ENCODE peak calls at places on chromosomes 5 and 9, in eight cellular contexts. V, C, Y, J, I, S, R and A are unnamed samples.

GRCh38 chr9:17229945-17230560 is 95.2 kb downstream of the CNTLN start:
- DNase-seq in V (no peak), C (no peak), Y (no peak), J (no peak), I (no peak), S (no peak), R (no peak), A (no peak)

GRCh38 chr5:137758719-137759312 is 4.7 kb upstream of the HNRNPA0 start:
- DNase-seq in V (no peak), C (no peak), Y (peak; percentile 89), J (no peak), I (no peak), S (peak; percentile 35), R (no peak), A (no peak)

GRCh38 chr5:177035982-177036381 is 13.5 kb downstream of the ZNF346 start:
- DNase-seq in V (no peak), C (no peak), Y (peak; percentile 34), J (no peak), I (peak; percentile 47), S (peak; percentile 52), R (no peak), A (no peak)

GRCh38 chr5:141669519-141669918 is 12.5 kb downstream of the ARAP3 start:
- DNase-seq in V (no peak), C (no peak), Y (no peak), J (no peak), I (no peak), S (no peak), R (no peak), A (no peak)

GRCh38 chr9:104313396-104314110 is 190.5 kb upstream of the OR13F1 start:
- DNase-seq in V (no peak), C (no peak), Y (no peak), J (no peak), I (no peak), S (no peak), R (no peak), A (no peak)

GRCh38 chr9:137694962-137695875 is 76.4 kb downstream of the EHMT1 start:
- DNase-seq in V (no peak), C (no peak), Y (no peak), J (no peak), I (peak; percentile 86), S (peak; percentile 72), R (no peak), A (peak; percentile 51)

GRCh38 chr9:83538172-83538889 is at the start of gene FRMD3:
- DNase-seq in V (no peak), C (no peak), Y (peak; percentile 45), J (peak; percentile 43), I (peak; percentile 82), S (peak; percentile 90), R (peak; percentile 90), A (peak; percentile 78)

GRCh38 chr5:172795401-172795977 is 24.5 kb upstream of the DUSP1 start:
- DNase-seq in V (no peak), C (no peak), Y (no peak), J (no peak), I (no peak), S (peak; percentile 100), R (peak; percentile 98), A (no peak)

GRCh38 chr5:963673-964531 is 44.7 kb upstream of the NKD2 start:
- DNase-seq in V (no peak), C (peak; percentile 3), Y (peak; percentile 80), J (no peak), I (no peak), S (peak; percentile 77), R (no peak), A (no peak)

GRCh38 chr9:22119537-22120167 is 110.5 kb upstream of the CDKN2B start:
- DNase-seq in V (no peak), C (no peak), Y (peak; percentile 38), J (no peak), I (no peak), S (peak; percentile 69), R (no peak), A (no peak)

GRCh38 chr5:181188700-181189362 is 16.2 kb downstream of the TRIM7 start:
- DNase-seq in V (peak; percentile 57), C (no peak), Y (peak; percentile 89), J (peak; percentile 71), I (peak; percentile 96), S (peak; percentile 82), R (peak; percentile 92), A (peak; percentile 71)

GRCh38 chr5:179241764-179242370 is 103.4 kb downstream of the ADAMTS2 start:
- DNase-seq in V (no peak), C (no peak), Y (no peak), J (no peak), I (no peak), S (no peak), R (peak; percentile 32), A (no peak)

GRCh38 chr5:110377411-110378392 is 348.8 kb downstream of the TMEM232 start:
- DNase-seq in V (no peak), C (peak; percentile 86), Y (no peak), J (no peak), I (no peak), S (peak; percentile 75), R (no peak), A (no peak)

GRCh38 chr9:32550046-32550608 is 2.0 kb upstream of the SMIM27 start:
- DNase-seq in V (no peak), C (no peak), Y (no peak), J (no peak), I (no peak), S (peak; percentile 51), R (no peak), A (no peak)
- TF ChIP-seq CTCF in V (no peak), C (peak; percentile 9), Y (no peak), J (no peak), I (no peak), S (peak; percentile 14), R (no peak), A (no peak)

GRCh38 chr5:127353761-127354160 is 63.2 kb downstream of the MEGF10 start:
- DNase-seq in V (no peak), C (no peak), Y (no peak), J (no peak), I (no peak), S (no peak), R (no peak), A (no peak)

GRCh38 chr5:127355342-127355741 is 64.7 kb downstream of the MEGF10 start:
- DNase-seq in V (no peak), C (no peak), Y (no peak), J (no peak), I (no peak), S (no peak), R (no peak), A (no peak)

GRCh38 chr5:127353339-127353738 is 62.7 kb downstream of the MEGF10 start:
- DNase-seq in V (no peak), C (no peak), Y (no peak), J (no peak), I (no peak), S (no peak), R (no peak), A (no peak)

GRCh38 chr5:127351418-127351817 is 60.8 kb downstream of the MEGF10 start:
- DNase-seq in V (no peak), C (no peak), Y (no peak), J (no peak), I (no peak), S (peak; percentile 16), R (no peak), A (no peak)

DNA sequence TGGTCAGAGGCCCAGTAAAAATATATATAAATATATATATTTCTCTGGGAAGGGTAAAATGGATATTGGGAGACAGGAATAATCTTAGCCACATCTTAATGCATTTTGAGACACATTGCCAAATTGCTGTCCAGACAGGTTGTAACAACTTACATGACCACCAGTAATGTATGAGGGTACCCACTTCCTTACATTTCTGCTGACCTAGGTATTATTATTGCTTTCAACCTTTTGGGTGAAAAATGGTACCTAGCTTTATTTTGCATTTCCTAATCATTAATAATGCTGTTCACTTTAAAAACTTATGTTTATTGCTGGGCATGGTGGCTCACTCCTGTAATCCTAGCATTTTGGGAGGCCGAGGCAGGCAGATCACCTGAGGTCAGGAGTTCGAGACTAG is 61.5 kb downstream of the MEGF10 start:
- DNase-seq in V (no peak), C (no peak), Y (no peak), J (no peak), I (no peak), S (no peak), R (no peak), A (no peak)
- TF ChIP-seq CTCF in V (no peak), C (no peak), Y (no peak), J (no peak), I (no peak), S (no peak), R (no peak), A (no peak)

DNA sequence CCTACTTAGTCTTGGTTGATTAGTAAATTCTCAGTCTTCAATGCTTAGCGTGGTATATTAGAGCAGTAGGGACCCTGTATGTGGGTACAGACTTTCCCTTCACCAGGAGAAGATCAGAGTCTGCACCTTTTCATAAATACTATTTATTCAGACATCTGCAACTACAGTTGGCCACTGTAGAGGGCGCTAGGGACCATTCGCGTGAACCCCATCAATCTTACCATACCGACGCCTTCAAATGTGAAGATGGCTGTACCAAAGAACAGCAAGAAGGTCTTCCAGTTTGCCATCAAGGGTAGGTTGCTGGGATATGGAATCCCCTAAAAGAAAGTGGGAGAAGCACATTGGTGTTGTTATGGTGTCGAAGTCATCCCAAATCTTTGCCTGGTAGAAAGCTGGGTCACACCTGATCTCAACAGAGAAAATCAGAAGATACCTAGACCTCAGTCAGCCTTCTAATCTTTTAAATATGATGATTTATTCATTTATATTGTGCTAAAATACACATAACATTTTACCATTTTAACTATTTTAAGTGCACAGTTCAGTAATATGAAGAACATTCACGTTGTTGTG is 19.1 kb downstream of the SLC36A3 start:
- DNase-seq in V (no peak), C (no peak), Y (peak; percentile 29), J (peak; percentile 21), I (peak; percentile 55), S (no peak), R (no peak), A (no peak)
- TF ChIP-seq CTCF in V (no peak), C (no peak), Y (peak; percentile 48), J (peak; percentile 57), I (peak; percentile 65), S (peak; percentile 6), R (no peak), A (peak; percentile 28)

GRCh38 chr5:58410441-58410840 is 49.4 kb downstream of the PLK2 start:
- DNase-seq in V (no peak), C (peak; percentile 60), Y (no peak), J (no peak), I (no peak), S (peak; percentile 91), R (no peak), A (no peak)

GRCh38 chr5:58412081-58412480 is 47.8 kb downstream of the PLK2 start:
- DNase-seq in V (no peak), C (no peak), Y (no peak), J (no peak), I (no peak), S (no peak), R (no peak), A (no peak)

GRCh38 chr5:58412932-58413331 is 47.0 kb downstream of the PLK2 start:
- DNase-seq in V (no peak), C (no peak), Y (no peak), J (no peak), I (no peak), S (no peak), R (no peak), A (no peak)

GRCh38 chr5:58407042-58407709 is 52.7 kb downstream of the PLK2 start:
- DNase-seq in V (no peak), C (peak; percentile 51), Y (no peak), J (no peak), I (no peak), S (peak; percentile 87), R (no peak), A (no peak)

DNA sequence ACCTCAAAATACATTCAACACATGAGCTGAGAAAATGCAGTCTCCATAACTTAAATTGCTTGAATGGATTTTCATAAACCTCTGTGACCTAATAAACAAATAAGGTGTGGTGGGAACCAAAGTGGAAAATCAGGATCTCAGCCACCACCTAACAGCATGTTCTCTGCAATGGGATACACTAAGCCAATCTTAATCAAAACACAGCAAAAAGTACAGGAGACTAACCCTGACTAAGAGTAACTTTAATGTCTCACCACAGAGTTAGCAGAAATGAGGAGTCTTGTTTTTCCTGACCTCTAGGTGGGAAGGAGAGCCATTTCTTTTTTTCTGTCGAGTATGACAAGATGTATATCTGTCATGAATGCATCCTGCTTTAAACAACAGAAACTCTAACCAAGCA is 48.5 kb downstream of the PLK2 start:
- DNase-seq in V (no peak), C (no peak), Y (no peak), J (no peak), I (no peak), S (no peak), R (no peak), A (no peak)
- TF ChIP-seq CTCF in V (no peak), C (no peak), Y (no peak), J (no peak), I (no peak), S (no peak), R (no peak), A (no peak)